ENCODE peak calls at places on chromosome X, in six cellular contexts. F, P, D, J, O and W are unnamed samples.
A peak's percentile ranks its signal among the peaks of the same experiment; 100 is the strongest.

GRCh38 chrX:24874604-24875247 is 141.0 kb downstream of the ARX start:
- DNase-seq in F (no peak), P (no peak), D (no peak), J (no peak), O (no peak), W (no peak)

GRCh38 chrX:70979136-70979762 is 48.4 kb upstream of the SLC7A3 start:
- DNase-seq in F (no peak), P (peak; percentile 66), D (no peak), J (peak; percentile 2), O (no peak), W (no peak)

GRCh38 chrX:53284684-53285447 is 3.5 kb upstream of the IQSEC2 start:
- DNase-seq in F (no peak), P (peak; percentile 61), D (peak; percentile 55), J (peak; percentile 53), O (peak; percentile 60), W (peak; percentile 25)

GRCh38 chrX:130645955-130646583 is 244.3 kb downstream of the RBMX2 start:
- DNase-seq in F (no peak), P (no peak), D (no peak), J (no peak), O (no peak), W (no peak)

GRCh38 chrX:71128166-71128833 is 9.9 kb downstream of the MED12 start:
- DNase-seq in F (no peak), P (peak; percentile 61), D (no peak), J (no peak), O (no peak), W (no peak)

GRCh38 chrX:129648514-129649267 is 6.1 kb downstream of the APLN start:
- DNase-seq in F (no peak), P (no peak), D (no peak), J (no peak), O (no peak), W (no peak)

GRCh38 chrX:13177921-13178320 is 133.5 kb upstream of the FAM9C start:
- DNase-seq in F (peak; percentile 25), P (no peak), D (no peak), J (no peak), O (no peak), W (no peak)

GRCh38 chrX:103687696-103688191 is 1.2 kb upstream of the MORF4L2 start:
- DNase-seq in F (peak; percentile 70), P (peak; percentile 80), D (peak; percentile 66), J (peak; percentile 74), O (peak; percentile 45), W (no peak)

GRCh38 chrX:68113837-68114572 is 319.3 kb downstream of the OPHN1 start:
- DNase-seq in F (no peak), P (no peak), D (no peak), J (no peak), O (no peak), W (no peak)

GRCh38 chrX:140439455-140439854 is 65.4 kb downstream of the SOX3 start:
- DNase-seq in F (peak; percentile 57), P (peak; percentile 21), D (peak; percentile 21), J (no peak), O (no peak), W (no peak)

GRCh38 chrX:80174925-80175574 is 160.5 kb downstream of the TBX22 start:
- DNase-seq in F (no peak), P (no peak), D (no peak), J (no peak), O (no peak), W (no peak)

GRCh38 chrX:5936438-5936837 is 292.2 kb downstream of the NLGN4X start:
- DNase-seq in F (no peak), P (no peak), D (no peak), J (no peak), O (no peak), W (no peak)

GRCh38 chrX:117996408-117996807 is 120.2 kb downstream of the KLHL13 start:
- DNase-seq in F (no peak), P (no peak), D (no peak), J (no peak), O (no peak), W (no peak)

GRCh38 chrX:96684339-96685204 is at the start of gene DIAPH2:
- DNase-seq in F (no peak), P (peak; percentile 84), D (peak; percentile 48), J (peak; percentile 54), O (peak; percentile 72), W (no peak)

GRCh38 chrX:47112316-47112954 is 32.1 kb downstream of the NDUFB11 start:
- DNase-seq in F (no peak), P (no peak), D (no peak), J (peak; percentile 50), O (no peak), W (no peak)

GRCh38 chrX:107731831-107732502 is 43.6 kb downstream of the TSC22D3 start:
- DNase-seq in F (no peak), P (peak; percentile 70), D (peak; percentile 55), J (peak; percentile 47), O (no peak), W (no peak)

GRCh38 chrX:154505726-154506125 is 10.3 kb downstream of the FAM3A start:
- DNase-seq in F (no peak), P (peak; percentile 75), D (no peak), J (no peak), O (no peak), W (no peak)

GRCh38 chrX:28124416-28124815 is 143.2 kb upstream of the DCAF8L1 start:
- DNase-seq in F (no peak), P (no peak), D (no peak), J (no peak), O (no peak), W (no peak)

GRCh38 chrX:121987835-121988234 is 940.4 kb downstream of the GLUD2 start:
- DNase-seq in F (no peak), P (no peak), D (no peak), J (no peak), O (no peak), W (no peak)